ENCODE peak calls at places on chromosomes 3 and 15, in six cellular contexts. E, U, Q, Z, L and X are unnamed samples.

GRCh38 chr3:159945930-159946329 is 42.7 kb upstream of the IL12A start:
- DNase-seq in Z (no peak), L (no peak), U (no peak), E (no peak), Q (no peak), X (no peak)

GRCh38 chr15:63218114-63218808 is 28.9 kb downstream of the RAB8B start:
- DNase-seq in U (peak; percentile 43), E (no peak), Z (peak; percentile 73), Q (no peak), L (peak; percentile 92), X (no peak)

GRCh38 chr15:66864086-66864830 is 162.2 kb downstream of the SMAD6 start:
- DNase-seq in U (no peak), L (no peak), Z (no peak), E (peak; percentile 31), Q (peak; percentile 24), X (no peak)

GRCh38 chr3:52095990-52096775 is 39.8 kb upstream of the DUSP7 start:
- DNase-seq in E (no peak), L (no peak), U (no peak), Q (no peak), Z (peak; percentile 31), X (no peak)

GRCh38 chr15:96320703-96321421 is 9.6 kb upstream of the NR2F2 start:
- DNase-seq in L (no peak), E (no peak), U (peak; percentile 3), Z (no peak), Q (peak; percentile 32), X (no peak)

GRCh38 chr3:78668302-78668701 is 1099.5 kb downstream of the ROBO1 start:
- DNase-seq in U (no peak), Q (no peak), L (no peak), Z (no peak), E (no peak), X (no peak)

GRCh38 chr15:66042624-66043023 is 173.3 kb downstream of the RAB11A start:
- DNase-seq in Z (no peak), E (peak; percentile 70), U (no peak), Q (peak; percentile 91), L (no peak), X (no peak)

GRCh38 chr3:121817753-121818152 is 17.1 kb downstream of the IQCB1 start:
- DNase-seq in L (no peak), E (no peak), Q (no peak), Z (no peak), U (no peak), X (no peak)

GRCh38 chr15:41936649-41937567 is 35.4 kb downstream of the EHD4 start:
- DNase-seq in Q (no peak), U (peak; percentile 95), Z (peak; percentile 55), E (no peak), L (peak; percentile 38), X (no peak)

GRCh38 chr15:67043939-67044771 is 21.2 kb upstream of the SMAD3 start:
- DNase-seq in U (peak; percentile 81), E (peak; percentile 53), Z (peak; percentile 88), Q (peak; percentile 79), L (peak; percentile 95), X (no peak)

GRCh38 chr3:26452363-26452762 is 170.2 kb upstream of the LRRC3B start:
- DNase-seq in Q (no peak), Z (no peak), U (no peak), E (no peak), L (no peak), X (no peak)

GRCh38 chr3:126346466-126346865 is 10.7 kb downstream of the KLF15 start:
- DNase-seq in E (peak; percentile 33), L (no peak), Z (no peak), Q (no peak), U (no peak), X (no peak)

GRCh38 chr15:45441686-45442085 is 63.3 kb upstream of the GATM start:
- DNase-seq in Q (no peak), Z (no peak), E (no peak), U (no peak), L (no peak), X (no peak)

GRCh38 chr3:54572197-54572895 is 355.5 kb downstream of the LRTM1 start:
- DNase-seq in L (peak; percentile 3), E (no peak), Q (no peak), U (no peak), Z (no peak), X (no peak)

GRCh38 chr3:54215521-54215920 is 93.2 kb downstream of the CACNA2D3 start:
- DNase-seq in L (no peak), Z (no peak), E (no peak), Q (no peak), U (no peak), X (no peak)

GRCh38 chr3:13016083-13016725 is 57.0 kb downstream of the IQSEC1 start:
- DNase-seq in E (no peak), Q (no peak), Z (no peak), L (no peak), U (peak; percentile 44), X (no peak)

GRCh38 chr15:69919816-69920215 is 177.9 kb downstream of the TLE3 start:
- DNase-seq in Z (no peak), L (no peak), E (no peak), Q (peak; percentile 65), U (no peak), X (peak; percentile 77)

GRCh38 chr3:185733980-185734724 is 90.7 kb downstream of the IGF2BP2 start:
- DNase-seq in E (no peak), L (peak; percentile 92), U (peak; percentile 91), Z (peak; percentile 89), Q (peak; percentile 73), X (peak; percentile 38)

GRCh38 chr3:49673715-49674490 is at the start of gene APEH:
- DNase-seq in Z (peak; percentile 96), L (peak; percentile 98), U (peak; percentile 99), Q (peak; percentile 98), E (peak; percentile 99), X (peak; percentile 95)

GRCh38 chr3:157856078-157856939 is 249.9 kb downstream of the SHOX2 start:
- DNase-seq in U (no peak), E (no peak), Z (no peak), Q (no peak), L (no peak), X (no peak)

GRCh38 chr3:146750196-146750595 is 145.1 kb upstream of the PLSCR5 start:
- DNase-seq in U (peak; percentile 29), E (no peak), L (no peak), Z (peak; percentile 0), Q (no peak), X (no peak)

GRCh38 chr15:23566070-23567050 is 886 bp downstream of the MKRN3 start:
- DNase-seq in U (no peak), E (no peak), Q (no peak), Z (no peak), L (peak; percentile 85), X (no peak)

GRCh38 chr3:106728315-106728821 is 648.9 kb upstream of the CCDC54 start:
- DNase-seq in E (no peak), L (peak; percentile 83), U (peak; percentile 81), Q (no peak), Z (peak; percentile 98), X (no peak)

GRCh38 chr15:81295466-81296145 is 28.3 kb downstream of the STARD5 start:
- DNase-seq in Z (no peak), Q (no peak), U (no peak), E (no peak), L (no peak), X (no peak)

GRCh38 chr15:73683624-73684536 is at the start of gene CD276:
- DNase-seq in Q (peak; percentile 82), Z (peak; percentile 64), L (peak; percentile 78), U (peak; percentile 91), E (peak; percentile 80), X (peak; percentile 80)

GRCh38 chr3:84724877-84725276 is 233.9 kb upstream of the CADM2 start:
- DNase-seq in Q (no peak), Z (no peak), E (no peak), U (no peak), L (peak; percentile 46), X (no peak)

GRCh38 chr15:53564647-53565046 is 194.8 kb downstream of the WDR72 start:
- DNase-seq in U (no peak), Z (no peak), E (no peak), Q (no peak), L (no peak), X (no peak)

DNA sequence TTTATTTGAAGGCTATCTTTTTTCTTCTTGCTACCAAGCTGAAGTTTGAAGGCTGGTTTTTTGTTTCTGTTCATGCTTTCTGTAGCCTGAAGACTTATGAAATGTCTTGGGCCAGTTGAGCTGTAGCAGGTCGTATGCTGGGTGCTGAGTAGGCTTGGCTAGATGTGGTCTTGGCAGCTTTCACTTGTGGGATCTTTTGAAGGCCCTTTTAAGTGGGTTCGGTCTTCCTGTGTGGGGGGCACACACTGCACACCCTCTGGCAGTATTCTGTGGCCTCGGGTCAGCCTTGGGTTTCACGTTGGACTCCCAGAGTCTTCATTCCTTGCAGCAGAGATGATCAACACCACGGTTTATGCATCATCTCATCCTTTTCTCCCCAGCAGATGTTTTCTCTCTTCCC is 17.6 kb downstream of the SLCO3A1 start:
- DNase-seq in L (no peak), U (no peak), Q (no peak), Z (no peak), E (no peak), X (no peak)
- H4K91ac ChIP-seq in L (no peak overlapping the region), U (no peak overlapping the region), Q (no peak overlapping the region), Z (no peak overlapping the region), E (no peak overlapping the region), X (no peak overlapping the region)

GRCh38 chr15:47754312-47754711 is 37.0 kb downstream of the SEMA6D start:
- DNase-seq in Z (peak; percentile 5), Q (no peak), L (no peak), E (no peak), U (peak; percentile 18), X (no peak)
- H4K91ac ChIP-seq in Z (no peak overlapping the region), Q (no peak overlapping the region), L (no peak overlapping the region), E (no peak overlapping the region), U (no peak overlapping the region), X (no peak overlapping the region)

DNA sequence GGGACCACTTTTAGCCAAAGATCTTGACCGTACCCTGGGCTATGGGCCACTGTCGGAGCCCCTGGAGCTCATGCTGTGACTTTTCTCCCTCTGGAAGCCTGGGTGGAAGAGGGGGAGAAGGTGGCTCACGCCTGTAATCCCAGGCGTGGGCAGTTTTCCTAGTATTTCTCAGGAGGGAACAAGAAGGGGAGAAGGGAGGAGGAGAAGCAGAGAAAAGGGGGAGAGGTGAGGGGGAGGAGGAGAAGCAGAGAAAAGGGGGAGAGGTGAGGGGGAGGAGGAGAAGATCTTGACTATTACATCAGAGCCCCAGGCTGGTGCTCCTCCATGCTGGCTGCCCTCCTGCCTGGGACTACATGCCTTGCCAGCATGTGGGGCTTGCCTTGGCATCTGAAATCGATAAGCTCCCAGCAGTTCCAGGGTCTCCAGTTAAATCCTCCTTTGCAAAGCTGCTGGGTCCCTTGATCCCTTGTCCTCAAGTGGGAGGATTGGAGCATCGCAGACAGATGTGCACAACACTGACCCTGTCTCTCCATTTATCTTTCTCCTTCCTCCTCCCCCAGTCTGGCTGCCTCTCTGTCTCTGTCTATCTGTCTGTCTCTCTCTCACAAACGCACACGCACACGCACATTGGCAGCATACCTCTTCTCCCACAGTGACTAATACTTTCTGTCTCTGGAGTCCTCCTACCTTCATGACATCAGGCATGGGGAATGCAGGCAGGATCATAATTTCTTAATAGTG is 41.6 kb downstream of the MRAS start:
- DNase-seq in Q (no peak), L (peak; percentile 96), Z (peak; percentile 94), U (peak; percentile 89), E (no peak), X (no peak)
- H4K91ac ChIP-seq in Q (no peak overlapping the region), L (peak overlapping the region; percentile 90), Z (peak overlapping the region; percentile 61), U (no peak overlapping the region), E (no peak overlapping the region), X (no peak overlapping the region)

DNA sequence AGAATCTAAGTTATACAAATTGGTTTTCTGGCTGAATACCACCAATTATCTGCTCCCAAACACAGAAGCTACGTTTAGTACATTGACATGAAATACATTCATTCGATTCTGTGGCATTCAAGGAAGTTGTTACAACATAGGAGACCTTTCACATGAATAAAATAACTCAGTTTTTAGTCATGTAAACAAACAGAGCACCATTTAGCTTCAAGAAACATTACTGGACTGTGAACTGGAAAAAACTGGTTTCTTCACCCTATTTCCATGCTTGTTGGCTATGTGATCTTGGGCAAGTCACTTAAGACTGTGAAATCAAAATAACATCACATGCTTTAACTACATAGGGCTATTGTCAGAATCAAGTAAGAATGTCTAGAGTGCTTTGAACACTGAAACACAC is 46.2 kb downstream of the NRG4 start:
- DNase-seq in L (peak; percentile 83), U (peak; percentile 76), E (no peak), Q (no peak), Z (peak; percentile 84), X (no peak)
- H4K91ac ChIP-seq in L (no peak overlapping the region), U (no peak overlapping the region), E (no peak overlapping the region), Q (no peak overlapping the region), Z (no peak overlapping the region), X (no peak overlapping the region)